ENCODE peak calls at places on chromosomes 2 and 18, in eight cellular contexts. K, I, Q, S, Z, G, B and R are unnamed samples.

GRCh38 chr2:110770308-110770695 is 37.9 kb downstream of the ACOXL start:
- DNase-seq in G (no peak), Q (no peak), S (no peak), B (no peak), Z (no peak), I (peak), K (no peak), R (no peak)

GRCh38 chr2:16058747-16059358 is 118.5 kb downstream of the MYCN start:
- DNase-seq in G (no peak), Q (no peak), I (no peak), S (no peak), Z (no peak), K (no peak), B (no peak), R (no peak)

GRCh38 chr2:100494712-100495111 is 24.4 kb downstream of the NMS start:
- DNase-seq in Z (no peak), Q (no peak), B (no peak), K (no peak), I (no peak), S (no peak), G (no peak), R (no peak)

GRCh38 chr2:113818382-113818951 is 62.0 kb upstream of the SLC35F5 start:
- DNase-seq in K (peak), B (no peak), G (peak), Z (peak), S (no peak), Q (peak), I (no peak), R (peak)

GRCh38 chr2:135585586-135585985 is 54.3 kb downstream of the R3HDM1 start:
- DNase-seq in B (no peak), K (no peak), Q (no peak), Z (no peak), S (no peak), G (no peak), I (no peak), R (no peak)

GRCh38 chr18:21284540-21284939 is 42.5 kb downstream of the GREB1L start:
- DNase-seq in Q (no peak), S (no peak), G (no peak), B (no peak), Z (no peak), K (no peak), I (no peak), R (no peak)

GRCh38 chr2:144595686-144596073 is 75.8 kb upstream of the ZEB2 start:
- DNase-seq in Q (no peak), I (no peak), K (no peak), S (no peak), B (no peak), Z (no peak), G (no peak), R (no peak)

GRCh38 chr2:28150994-28151393 is 241.7 kb upstream of the FOSL2 start:
- DNase-seq in G (no peak), I (no peak), B (no peak), K (no peak), Z (no peak), Q (no peak), S (no peak), R (no peak)

GRCh38 chr2:162153608-162154224 is 1.7 kb upstream of the GCG start:
- DNase-seq in B (no peak), I (no peak), S (no peak), G (peak), K (peak), Q (no peak), Z (peak), R (no peak)

GRCh38 chr18:45877403-45877802 is 51.9 kb downstream of the SIGLEC15 start:
- DNase-seq in Z (no peak), I (no peak), G (no peak), S (no peak), K (no peak), Q (no peak), B (no peak), R (no peak)

GRCh38 chr2:216285641-216286156 is 86.6 kb downstream of the MARCHF4 start:
- DNase-seq in G (no peak), B (no peak), K (no peak), Z (no peak), I (no peak), Q (no peak), S (no peak), R (no peak)

GRCh38 chr2:163878718-163879117 is 142.9 kb upstream of the FIGN start:
- DNase-seq in G (peak), S (no peak), Z (peak), B (no peak), Q (no peak), I (peak), K (peak), R (no peak)

GRCh38 chr18:7778181-7778580 is 211.1 kb downstream of the PTPRM start:
- DNase-seq in K (peak), I (no peak), B (no peak), Q (no peak), Z (no peak), S (no peak), G (no peak), R (no peak)

GRCh38 chr2:141417246-141417797 is 713.5 kb downstream of the LRP1B start:
- DNase-seq in S (no peak), B (no peak), I (no peak), Q (no peak), G (no peak), Z (no peak), K (peak), R (no peak)

GRCh38 chr18:59008302-59008974 is 131.2 kb upstream of the SEC11C start:
- DNase-seq in B (no peak), S (no peak), I (no peak), K (peak), Z (no peak), G (peak), Q (no peak), R (peak)

GRCh38 chr18:56889621-56890020 is 238.5 kb downstream of the WDR7 start:
- DNase-seq in Z (no peak), B (no peak), K (no peak), G (no peak), I (no peak), Q (no peak), S (no peak), R (no peak)

GRCh38 chr2:35343135-35343534 is 1012.4 kb upstream of the CRIM1 start:
- DNase-seq in S (no peak), B (no peak), G (no peak), Z (no peak), I (no peak), Q (no peak), K (no peak), R (no peak)

GRCh38 chr2:44168684-44169154 is at the start of gene PPM1B:
- DNase-seq in Q (peak), G (no peak), K (no peak), Z (no peak), S (peak), B (peak), I (peak), R (no peak)

GRCh38 chr2:238868067-238868524 is 20.2 kb downstream of the TWIST2 start:
- DNase-seq in B (no peak), K (no peak), G (no peak), Z (no peak), S (peak), Q (no peak), I (no peak), R (no peak)

GRCh38 chr2:230643576-230644291 is 68.9 kb upstream of the CAB39 start:
- DNase-seq in S (peak), G (no peak), I (no peak), K (no peak), Q (no peak), Z (peak), B (no peak), R (no peak)

GRCh38 chr2:178298785-178299212 is 104.5 kb downstream of the OSBPL6 start:
- DNase-seq in Z (no peak), B (no peak), S (no peak), K (no peak), I (no peak), G (peak), Q (no peak), R (peak)

GRCh38 chr2:48398285-48399135 is 131.4 kb upstream of the STON1 start:
- DNase-seq in I (no peak), S (no peak), B (no peak), K (no peak), Z (no peak), G (no peak), Q (no peak), R (no peak)

GRCh38 chr2:79776461-79777146 is 263.8 kb downstream of the CTNNA2 start:
- DNase-seq in K (no peak), S (no peak), B (no peak), G (no peak), I (no peak), Q (no peak), Z (no peak), R (no peak)

GRCh38 chr18:75612491-75612890 is 185.0 kb upstream of the SMIM21 start:
- DNase-seq in Q (no peak), B (no peak), Z (no peak), I (no peak), K (no peak), G (no peak), S (no peak), R (no peak)

GRCh38 chr18:29737620-29738019 is 1304.9 kb downstream of the DSC3 start:
- DNase-seq in K (no peak), Z (no peak), I (no peak), Q (peak), G (no peak), S (peak), B (no peak), R (no peak)

GRCh38 chr2:45450633-45451032 is 160.4 kb downstream of the SRBD1 start:
- DNase-seq in Q (no peak), I (no peak), G (no peak), K (no peak), Z (no peak), S (no peak), B (no peak), R (no peak)

GRCh38 chr2:216777637-216778273 is 82.1 kb downstream of the TNP1 start:
- DNase-seq in B (no peak), S (no peak), I (no peak), K (peak), Q (no peak), Z (no peak), G (peak), R (peak)

GRCh38 chr2:12502759-12503158 is 214.0 kb upstream of the TRIB2 start:
- DNase-seq in K (no peak), Q (no peak), Z (no peak), G (no peak), S (no peak), I (no peak), B (no peak), R (no peak)

GRCh38 chr2:238528953-238529781 is 102.4 kb downstream of the ASB1 start:
- DNase-seq in K (peak), I (no peak), S (peak), B (no peak), Z (no peak), Q (no peak), G (no peak), R (peak)

GRCh38 chr2:36530178-36530982 is 67.6 kb downstream of the FEZ2 start:
- DNase-seq in I (no peak), Q (no peak), Z (no peak), S (no peak), B (no peak), K (peak), G (no peak), R (no peak)

GRCh38 chr2:229610871-229611270 is 103.5 kb downstream of the DNER start:
- DNase-seq in G (no peak), Z (no peak), S (no peak), Q (no peak), B (no peak), K (peak), I (no peak), R (no peak)

GRCh38 chr2:134220525-134220924 is 33.3 kb upstream of the MGAT5 start:
- DNase-seq in Q (no peak), Z (no peak), I (no peak), G (no peak), S (no peak), B (no peak), K (no peak), R (no peak)

GRCh38 chr2:134218928-134219707 is 34.8 kb upstream of the MGAT5 start:
- DNase-seq in G (no peak), K (no peak), Q (no peak), I (peak), Z (no peak), S (peak), B (no peak), R (no peak)

GRCh38 chr2:134217316-134217715 is 36.6 kb upstream of the MGAT5 start:
- DNase-seq in B (no peak), Z (peak), Q (no peak), K (no peak), I (no peak), G (no peak), S (no peak), R (no peak)

GRCh38 chr2:134217924-134218323 is 35.9 kb upstream of the MGAT5 start:
- DNase-seq in B (no peak), Z (no peak), I (no peak), K (no peak), G (no peak), S (no peak), Q (no peak), R (no peak)

GRCh38 chr2:134218414-134218813 is 35.5 kb upstream of the MGAT5 start:
- DNase-seq in I (peak), K (no peak), B (no peak), Q (no peak), S (peak), G (no peak), Z (no peak), R (no peak)
- H3K27ac ChIP-seq in I (no peak), K (no peak), B (no peak), Q (no peak), S (peak), G (no peak), Z (peak), R (no peak)

GRCh38 chr2:201796478-201796865 is 9.9 kb upstream of the CDK15 start:
- DNase-seq in S (no peak), G (no peak), Z (no peak), K (no peak), Q (no peak), I (no peak), B (no peak), R (no peak)
- H3K27ac ChIP-seq in S (no peak), G (no peak), Z (no peak), K (no peak), Q (no peak), I (no peak), B (no peak), R (peak)

DNA sequence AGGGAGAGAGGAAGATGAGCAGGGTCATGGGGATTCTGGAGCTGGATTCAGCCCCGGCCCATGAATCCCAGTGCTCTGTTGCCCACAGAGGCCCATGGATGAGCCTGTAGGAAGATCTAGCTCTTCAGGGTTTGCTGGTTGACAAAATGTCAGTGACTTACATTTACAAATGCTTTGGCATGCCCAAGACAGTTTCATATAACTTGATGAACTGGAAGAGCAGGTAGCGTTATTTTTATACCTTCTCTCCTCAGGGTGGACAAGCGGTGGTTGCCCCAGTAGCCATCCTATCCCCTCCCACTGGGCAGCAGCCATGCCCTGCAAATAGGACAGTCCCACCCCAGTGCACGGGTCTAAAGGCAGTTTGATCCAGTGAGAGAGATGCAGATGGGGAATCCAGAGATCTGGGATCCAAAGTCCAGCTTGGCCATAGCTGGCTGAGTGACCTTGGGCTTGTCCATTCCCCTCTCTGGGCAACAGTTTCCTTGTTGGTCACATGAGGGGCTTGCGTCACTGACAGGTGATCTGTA is 21.5 kb upstream of the KCNK3 start:
- DNase-seq in G (no peak), Q (no peak), K (no peak), I (no peak), S (no peak), Z (no peak), B (peak), R (no peak)
- H3K27ac ChIP-seq in G (no peak), Q (no peak), K (no peak), I (no peak), S (no peak), Z (no peak), B (no peak), R (no peak)

GRCh38 chr2:122070241-122070731 is 314.8 kb downstream of the TSN start:
- DNase-seq in K (peak), B (no peak), I (no peak), S (no peak), Q (no peak), G (no peak), Z (no peak), R (no peak)

GRCh38 chr2:122077771-122078170 is 322.3 kb downstream of the TSN start:
- DNase-seq in S (no peak), Q (no peak), K (no peak), G (no peak), B (no peak), Z (no peak), I (no peak), R (no peak)

GRCh38 chr2:122072666-122073065 is 317.2 kb downstream of the TSN start:
- DNase-seq in Q (no peak), I (no peak), K (peak), G (no peak), S (no peak), Z (no peak), B (no peak), R (no peak)

GRCh38 chr2:122077114-122077513 is 321.7 kb downstream of the TSN start:
- DNase-seq in Q (no peak), G (no peak), Z (no peak), S (no peak), B (no peak), K (no peak), I (no peak), R (no peak)

GRCh38 chr2:122074201-122074600 is 318.8 kb downstream of the TSN start:
- DNase-seq in B (no peak), S (no peak), G (no peak), I (no peak), Q (no peak), K (no peak), Z (no peak), R (no peak)
- H3K27ac ChIP-seq in B (no peak), S (no peak), G (no peak), I (no peak), Q (no peak), K (no peak), Z (no peak), R (no peak)

GRCh38 chr18:61948842-61949438 is 56.1 kb upstream of the RNF152 start:
- DNase-seq in S (no peak), B (no peak), G (no peak), Z (no peak), Q (no peak), I (no peak), K (no peak), R (no peak)

GRCh38 chr18:61946449-61946848 is 53.6 kb upstream of the RNF152 start:
- DNase-seq in S (no peak), B (no peak), Z (no peak), I (no peak), K (peak), Q (no peak), G (no peak), R (no peak)

GRCh38 chr18:61949946-61950345 is 57.1 kb upstream of the RNF152 start:
- DNase-seq in Z (no peak), I (no peak), B (no peak), K (peak), Q (no peak), S (no peak), G (no peak), R (peak)

GRCh38 chr18:61950371-61950770 is 57.6 kb upstream of the RNF152 start:
- DNase-seq in Z (no peak), S (no peak), I (no peak), K (no peak), Q (no peak), B (no peak), G (no peak), R (no peak)

DNA sequence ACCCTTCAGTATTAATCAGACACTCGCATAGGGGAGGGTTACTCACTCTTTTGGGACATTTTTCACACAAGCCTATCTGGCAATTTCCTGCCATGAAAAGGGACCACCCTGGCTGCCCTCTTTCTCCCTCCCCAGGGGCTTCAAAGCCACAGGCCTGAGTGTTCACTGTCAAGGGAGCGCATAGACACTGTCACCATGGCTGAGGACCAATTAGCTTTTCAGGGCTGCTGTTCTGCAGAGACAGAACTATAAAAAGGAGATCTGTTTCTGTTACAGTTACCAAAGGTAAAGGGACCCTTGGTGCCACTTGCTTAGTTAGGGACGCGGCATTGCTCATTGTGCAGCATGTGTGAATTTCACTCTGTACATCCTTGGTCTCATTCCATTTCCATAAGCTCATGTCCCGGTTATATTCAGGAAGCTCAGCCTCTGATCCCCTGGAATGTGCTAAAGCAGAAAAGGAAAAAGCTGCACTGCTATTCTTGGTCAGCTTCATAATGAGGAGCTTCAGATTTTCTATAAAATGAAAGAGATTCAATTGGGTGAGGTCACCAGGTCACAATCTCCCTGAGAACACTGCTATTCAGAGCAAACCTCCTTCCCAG is 55.5 kb upstream of the RNF152 start:
- DNase-seq in G (no peak), K (peak), Z (no peak), I (no peak), B (no peak), Q (no peak), S (no peak), R (no peak)
- H3K27ac ChIP-seq in G (no peak), K (peak), Z (no peak), I (no peak), B (peak), Q (no peak), S (no peak), R (peak)

GRCh38 chr18:22604986-22605421 is 187.3 kb upstream of the CTAGE1 start:
- DNase-seq in G (no peak), I (peak), B (no peak), Q (no peak), S (no peak), Z (no peak), K (no peak), R (peak)

GRCh38 chr18:22601481-22601880 is 183.8 kb upstream of the CTAGE1 start:
- DNase-seq in Z (no peak), B (no peak), G (no peak), I (no peak), Q (no peak), K (no peak), S (no peak), R (no peak)

GRCh38 chr18:22605736-22606135 is 188.0 kb upstream of the CTAGE1 start:
- DNase-seq in S (no peak), G (no peak), Q (no peak), B (no peak), I (no peak), Z (no peak), K (no peak), R (no peak)

GRCh38 chr18:22604390-22604985 is 186.8 kb upstream of the CTAGE1 start:
- DNase-seq in Q (peak), K (peak), S (no peak), G (no peak), Z (peak), B (peak), I (peak), R (no peak)

GRCh38 chr18:22603902-22604301 is 186.2 kb upstream of the CTAGE1 start:
- DNase-seq in B (no peak), S (no peak), G (no peak), I (no peak), Q (no peak), K (no peak), Z (no peak), R (no peak)
- H3K27ac ChIP-seq in B (peak), S (no peak), G (no peak), I (no peak), Q (no peak), K (peak), Z (peak), R (no peak)

GRCh38 chr2:34029073-34029472 is 430.0 kb upstream of the FAM98A start:
- DNase-seq in I (no peak), G (no peak), S (no peak), Q (no peak), B (no peak), Z (no peak), K (no peak), R (no peak)
- H3K27ac ChIP-seq in I (no peak), G (no peak), S (no peak), Q (no peak), B (no peak), Z (no peak), K (no peak), R (no peak)